ENCODE peak calls at places on chromosomes 16 and 17, in five cellular contexts. L, A, P, C and H are unnamed samples.

GRCh38 chr16:84307209-84307954 is 12.7 kb downstream of the WFDC1 start:
- DNase-seq in L (no peak), A (no peak), P (no peak), C (no peak), H (no peak)

GRCh38 chr17:66711936-66712335 is 123.0 kb upstream of the CACNG5 start:
- DNase-seq in L (no peak), A (no peak), P (peak), C (peak), H (peak)

GRCh38 chr16:73166394-73166971 is 118.6 kb upstream of the ZFHX3 start:
- DNase-seq in L (peak), A (no peak), P (no peak), C (no peak), H (no peak)

GRCh38 chr17:48791128-48792032 is 25.6 kb downstream of the TTLL6 start:
- DNase-seq in L (peak), A (peak), P (peak), C (peak), H (peak)

GRCh38 chr16:30131869-30132475 is 9.0 kb upstream of the MAPK3 start:
- DNase-seq in L (no peak), A (no peak), P (no peak), C (no peak), H (no peak)

GRCh38 chr16:27547134-27547533 is 2.6 kb downstream of the GTF3C1 start:
- DNase-seq in L (peak), A (no peak), P (no peak), C (no peak), H (peak)

GRCh38 chr17:49486012-49486641 is 9.0 kb upstream of the NGFR start:
- DNase-seq in L (peak), A (no peak), P (no peak), C (no peak), H (no peak)

GRCh38 chr16:66678314-66678713 is 18.2 kb downstream of the CMTM4 start:
- DNase-seq in L (no peak), A (no peak), P (no peak), C (no peak), H (no peak)

GRCh38 chr17:61411944-61412859 is 12.6 kb downstream of the TBX2 start:
- DNase-seq in L (peak), A (peak), P (peak), C (peak), H (peak)

GRCh38 chr17:55201609-55201932 is 63.2 kb upstream of the HLF start:
- DNase-seq in L (no peak), A (no peak), P (no peak), C (no peak), H (no peak)

GRCh38 chr16:53744449-53744848 is 40.5 kb downstream of the FTO start:
- DNase-seq in L (no peak), A (no peak), P (no peak), C (no peak), H (no peak)

GRCh38 chr17:63645775-63646491 is 23.7 kb downstream of the MAP3K3 start:
- DNase-seq in L (no peak), A (no peak), P (no peak), C (no peak), H (no peak)

GRCh38 chr16:20879175-20880053 is 20.7 kb downstream of the DCUN1D3 start:
- DNase-seq in L (no peak), A (peak), P (no peak), C (no peak), H (no peak)

GRCh38 chr16:24540575-24541240 is 1.3 kb downstream of the RBBP6 start:
- DNase-seq in L (no peak), A (no peak), P (no peak), C (no peak), H (no peak)

GRCh38 chr17:7737601-7738000 is 20.1 kb downstream of the DNAH2 start:
- DNase-seq in L (no peak), A (no peak), P (no peak), C (no peak), H (no peak)

GRCh38 chr17:38877130-38877851 is 7.4 kb downstream of the LASP1 start:
- DNase-seq in L (no peak), A (no peak), P (no peak), C (no peak), H (no peak)

GRCh38 chr16:54430491-54431030 is 144.0 kb upstream of the IRX3 start:
- DNase-seq in L (no peak), A (no peak), P (no peak), C (no peak), H (no peak)

GRCh38 chr16:67257486-67258159 is 8.8 kb downstream of the SLC9A5 start:
- DNase-seq in L (no peak), A (no peak), P (no peak), C (no peak), H (no peak)

GRCh38 chr16:3610698-3611144 is 685 bp downstream of the SLX4 start:
- DNase-seq in L (no peak), A (no peak), P (no peak), C (no peak), H (no peak)

GRCh38 chr17:64497565-64498035 is 746 bp upstream of the POLG2 start:
- DNase-seq in L (no peak), A (no peak), P (no peak), C (no peak), H (no peak)

GRCh38 chr16:69934751-69935150 is 16.4 kb upstream of the CLEC18A start:
- DNase-seq in L (no peak), A (no peak), P (no peak), C (no peak), H (peak)

GRCh38 chr16:67786491-67786890 is 19.9 kb downstream of the RANBP10 start:
- DNase-seq in L (no peak), A (no peak), P (no peak), C (no peak), H (no peak)

GRCh38 chr17:7001562-7001961 is 5.7 kb downstream of the ALOX12 start:
- DNase-seq in L (no peak), A (no peak), P (no peak), C (no peak), H (no peak)

GRCh38 chr16:58000706-58001676 is at the start of gene USB1:
- DNase-seq in L (peak), A (peak), P (peak), C (peak), H (peak)

GRCh38 chr17:28392491-28392890 is 13.5 kb downstream of the SLC46A1 start:
- DNase-seq in L (no peak), A (no peak), P (no peak), C (no peak), H (no peak)

GRCh38 chr16:84925092-84925772 is 86.1 kb downstream of the ZDHHC7 start:
- DNase-seq in L (peak), A (peak), P (peak), C (peak), H (peak)

GRCh38 chr17:39634384-39634871 is 2.5 kb upstream of the STARD3 start:
- DNase-seq in L (no peak), A (peak), P (no peak), C (no peak), H (no peak)

GRCh38 chr17:42675984-42676423 is 790 bp downstream of the PLEKHH3 start:
- DNase-seq in L (peak), A (peak), P (peak), C (peak), H (no peak)

GRCh38 chr17:81161536-81161935 is 3.8 kb upstream of the PVALEF start:
- DNase-seq in L (no peak), A (no peak), P (no peak), C (no peak), H (no peak)

GRCh38 chr17:69581061-69581955 is 166.8 kb downstream of the MAP2K6 start:
- DNase-seq in L (no peak), A (no peak), P (no peak), C (no peak), H (no peak)

GRCh38 chr17:17433260-17433659 is 43.5 kb upstream of the MED9 start:
- DNase-seq in L (no peak), A (no peak), P (no peak), C (no peak), H (no peak)

GRCh38 chr17:59884861-59885260 is 7.9 kb downstream of the TUBD1 start:
- DNase-seq in L (no peak), A (no peak), P (no peak), C (no peak), H (no peak)

GRCh38 chr16:20850981-20851380 is 44.7 kb downstream of the REXO5 start:
- DNase-seq in L (no peak), A (no peak), P (no peak), C (no peak), H (no peak)

GRCh38 chr17:79843475-79843916 is 4.3 kb upstream of the CBX4 start:
- DNase-seq in L (no peak), A (no peak), P (no peak), C (peak), H (peak)

GRCh38 chr17:4407851-4408250 is 25.9 kb upstream of the SPNS3 start:
- DNase-seq in L (no peak), A (no peak), P (peak), C (peak), H (peak)

GRCh38 chr17:9183297-9183696 is 162.0 kb downstream of the NTN1 start:
- DNase-seq in L (no peak), A (no peak), P (no peak), C (no peak), H (no peak)

GRCh38 chr17:9177212-9177611 is 155.9 kb downstream of the NTN1 start:
- DNase-seq in L (peak), A (no peak), P (no peak), C (no peak), H (no peak)

GRCh38 chr17:9178319-9178718 is 157.0 kb downstream of the NTN1 start:
- DNase-seq in L (no peak), A (no peak), P (no peak), C (no peak), H (no peak)

GRCh38 chr17:9181640-9182039 is 160.3 kb downstream of the NTN1 start:
- DNase-seq in L (no peak), A (no peak), P (no peak), C (no peak), H (no peak)

DNA sequence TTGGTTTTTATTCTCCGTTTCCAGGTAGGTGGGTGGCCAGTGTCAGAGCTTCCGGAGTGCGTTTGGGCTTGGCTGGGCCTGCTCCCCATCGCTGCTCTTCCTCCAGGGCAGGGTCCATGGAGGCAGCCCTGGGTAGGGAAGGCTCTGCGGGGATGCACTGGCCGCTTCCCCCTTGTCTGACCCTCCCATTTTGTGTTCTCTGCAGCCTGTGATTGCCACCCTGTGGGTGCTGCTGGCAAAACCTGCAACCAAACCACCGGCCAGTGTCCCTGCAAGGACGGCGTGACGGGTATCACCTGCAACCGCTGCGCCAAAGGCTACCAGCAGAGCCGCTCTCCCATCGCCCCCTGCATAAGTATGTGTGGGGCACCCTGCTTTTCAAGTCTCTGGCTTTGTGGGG is 158.3 kb downstream of the NTN1 start:
- DNase-seq in L (no peak), A (no peak), P (no peak), C (no peak), H (no peak)
- TF ChIP-seq CTCF in L (no peak), A (no peak), P (no peak), C (no peak), H (no peak)

GRCh38 chr16:50065624-50066481 is at the start of gene HEATR3:
- DNase-seq in L (peak), A (peak), P (peak), C (peak), H (peak)
- TF ChIP-seq POLR2A in L (peak), A (peak), P (no peak), C (peak), H (peak)

GRCh38 chr17:45425125-45425983 is 7.3 kb downstream of the ARHGAP27 start:
- DNase-seq in L (no peak), A (peak), P (peak), C (peak), H (peak)
- TF ChIP-seq CTCF in L (no peak), A (peak), P (no peak), C (no peak), H (peak)

DNA sequence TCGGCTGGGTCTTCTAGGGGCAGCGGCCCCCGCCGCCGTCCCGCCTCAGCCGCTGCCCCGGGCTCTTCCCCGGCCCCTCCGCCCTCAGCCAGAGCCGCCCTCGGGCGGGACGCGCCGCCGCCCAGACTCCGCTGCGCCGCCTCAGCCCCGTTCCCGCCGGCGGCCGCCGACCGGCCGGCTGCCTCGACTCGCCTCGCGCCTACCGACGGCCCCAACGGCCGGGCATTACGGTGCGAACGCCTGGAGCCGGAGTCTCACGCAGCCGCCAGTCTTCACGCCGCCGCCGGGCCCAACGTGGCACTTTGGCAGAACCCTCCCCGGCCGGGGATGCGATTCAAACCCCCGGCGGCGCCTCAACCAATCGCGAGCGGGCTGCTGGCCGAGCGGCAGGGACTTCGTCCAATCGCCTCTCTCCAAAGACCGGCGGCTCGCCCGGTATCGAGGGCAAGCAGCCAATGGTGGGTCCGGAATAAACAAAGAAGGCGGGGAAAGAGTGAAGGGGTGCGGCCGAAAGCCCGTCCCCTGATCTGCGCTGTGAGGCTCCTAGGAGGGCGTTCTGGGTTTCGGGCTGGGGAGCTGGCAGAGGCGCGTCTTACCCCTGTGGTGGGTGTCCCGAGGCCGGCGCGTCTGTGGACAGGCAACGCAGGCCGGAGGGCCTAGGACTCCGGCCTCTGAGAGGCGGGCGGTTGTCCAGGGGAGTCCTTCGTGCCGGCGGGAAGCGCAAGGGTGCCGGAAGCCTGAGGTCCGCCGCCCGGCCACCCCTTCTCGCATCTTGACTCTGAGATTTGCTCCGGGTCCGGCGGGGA is at the start of gene CDR2:
- DNase-seq in L (peak), A (peak), P (peak), C (peak), H (peak)
- TF ChIP-seq POLR2A in L (peak), A (peak), P (peak), C (peak), H (peak)

DNA sequence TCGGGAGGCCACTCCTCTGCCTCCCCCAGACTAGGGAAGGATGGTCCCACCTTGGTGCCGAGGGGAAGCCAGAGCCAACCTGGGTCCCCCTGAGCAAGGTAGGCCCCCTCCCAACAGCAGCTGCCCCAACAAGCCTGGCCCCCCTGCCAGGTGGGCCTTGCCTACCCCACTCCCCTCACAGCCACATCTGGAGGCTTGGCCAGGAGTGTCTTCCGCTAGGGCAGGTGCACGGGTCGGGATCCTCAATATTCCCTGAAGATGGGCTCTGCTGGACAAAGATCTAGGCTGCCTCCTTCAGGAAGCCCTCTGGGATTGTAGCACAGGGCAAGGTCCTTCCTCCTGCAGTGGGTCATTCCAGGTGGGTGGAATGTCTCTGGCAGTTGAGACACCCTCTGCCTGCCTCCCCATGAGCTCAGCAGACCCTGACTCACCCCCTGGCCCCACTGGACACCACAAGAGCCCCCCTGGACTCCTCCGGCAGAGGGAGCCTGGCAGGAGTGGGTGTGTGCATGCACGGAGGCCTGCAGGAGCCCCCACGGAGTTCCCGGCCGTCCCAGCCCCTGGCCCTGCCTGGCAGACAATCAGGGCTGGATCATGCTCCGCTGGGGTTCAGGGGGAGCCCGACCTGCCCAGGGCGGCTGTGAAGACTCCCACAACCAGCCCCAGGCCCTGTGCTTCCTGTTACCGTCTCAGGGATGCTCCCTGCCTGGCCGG is 437 bp downstream of the C1QTNF8 start:
- DNase-seq in L (no peak), A (no peak), P (no peak), C (no peak), H (no peak)
- TF ChIP-seq CTCF in L (no peak), A (peak), P (no peak), C (no peak), H (no peak)